ENCODE peak calls at places on chromosomes 11 and 22, in ten cellular contexts. I, P, M, F, T, V, N, O, C and D are unnamed samples.

GRCh38 chr11:94604496-94604895 is 37.3 kb downstream of the PIWIL4 start:
- DNase-seq in I (no peak), V (no peak), M (no peak), T (peak; percentile 18), C (no peak), O (no peak), N (no peak), F (peak; percentile 14), P (peak; percentile 36), D (no peak)

GRCh38 chr11:35531246-35531645 is 5.8 kb upstream of the PAMR1 start:
- DNase-seq in V (no peak), C (no peak), P (no peak), M (no peak), I (no peak), F (peak; percentile 55), T (no peak), O (peak; percentile 61), N (no peak), D (no peak)

GRCh38 chr11:2862950-2863618 is 22.5 kb downstream of the CDKN1C start:
- DNase-seq in F (peak; percentile 24), M (no peak), O (no peak), I (no peak), T (peak; percentile 12), V (no peak), C (no peak), P (peak; percentile 12), N (no peak), D (no peak)

GRCh38 chr11:7551571-7551970 is 37.8 kb downstream of the PPFIBP2 start:
- DNase-seq in N (no peak), P (no peak), T (peak; percentile 43), I (no peak), F (peak; percentile 72), V (no peak), O (no peak), C (no peak), M (no peak), D (peak; percentile 37)

GRCh38 chr11:75428301-75428724 is 4.7 kb downstream of the KLHL35 start:
- DNase-seq in C (peak; percentile 85), V (no peak), F (peak; percentile 92), M (peak; percentile 95), O (peak; percentile 76), N (no peak), T (peak; percentile 76), P (peak; percentile 99), I (no peak), D (peak; percentile 100)

GRCh38 chr11:18752502-18752901 is 26.5 kb upstream of the IGSF22 start:
- DNase-seq in T (no peak), O (no peak), N (no peak), C (no peak), F (no peak), M (no peak), I (no peak), P (no peak), V (no peak), D (no peak)

GRCh38 chr11:66207816-66208215 is 60.6 kb upstream of the RAB1B start:
- DNase-seq in T (no peak), F (no peak), I (no peak), N (no peak), V (no peak), O (no peak), P (no peak), C (no peak), M (no peak), D (no peak)

GRCh38 chr11:104700609-104701008 is 197.7 kb downstream of the CASP12 start:
- DNase-seq in C (no peak), P (no peak), O (peak; percentile 97), F (peak; percentile 56), I (no peak), N (no peak), V (no peak), M (no peak), T (peak; percentile 84), D (no peak)

GRCh38 chr11:79414644-79415317 is 26.0 kb downstream of the TENM4 start:
- DNase-seq in O (peak; percentile 84), P (peak; percentile 61), I (no peak), V (no peak), T (peak; percentile 81), C (no peak), N (no peak), M (no peak), F (peak; percentile 75), D (no peak)

GRCh38 chr11:76850815-76851214 is 9.9 kb upstream of the ACER3 start:
- DNase-seq in N (no peak), C (no peak), P (no peak), T (no peak), M (no peak), I (no peak), V (no peak), O (no peak), F (peak; percentile 36), D (no peak)

GRCh38 chr11:1782026-1782696 is 18.4 kb upstream of the CTSD start:
- DNase-seq in P (no peak), F (no peak), V (no peak), I (no peak), N (no peak), T (no peak), O (no peak), M (no peak), C (no peak), D (peak; percentile 36)

GRCh38 chr11:16292167-16292859 is 64.0 kb downstream of the SOX6 start:
- DNase-seq in T (no peak), F (no peak), V (no peak), O (no peak), C (no peak), I (no peak), N (no peak), P (no peak), M (no peak), D (no peak)

GRCh38 chr11:72751293-72752087 is 718 bp downstream of the ARAP1 start:
- DNase-seq in T (no peak), V (no peak), C (no peak), P (no peak), O (no peak), I (peak; percentile 54), M (peak; percentile 24), F (no peak), N (no peak), D (peak; percentile 90)

GRCh38 chr11:112113539-112114457 is 27.1 kb downstream of the SDHD start:
- DNase-seq in F (peak; percentile 80), M (peak; percentile 5), T (peak; percentile 69), P (peak; percentile 79), O (peak; percentile 61), V (peak; percentile 49), N (peak; percentile 15), C (peak; percentile 54), I (peak; percentile 74), D (peak; percentile 70)

GRCh38 chr22:35627267-35628041 is 10.3 kb upstream of the MB start:
- DNase-seq in T (peak; percentile 90), M (peak; percentile 94), F (peak; percentile 89), V (peak; percentile 69), I (peak; percentile 60), N (peak; percentile 52), P (peak; percentile 79), O (peak; percentile 80), C (peak; percentile 64), D (peak; percentile 93)

GRCh38 chr22:31092161-31092560 is 11.0 kb downstream of the SMTN start:
- DNase-seq in M (no peak), O (no peak), N (no peak), V (no peak), C (no peak), P (no peak), T (no peak), F (no peak), I (no peak), D (no peak)

GRCh38 chr22:31933816-31934482 is 10.4 kb upstream of the YWHAH start:
- DNase-seq in T (no peak), M (no peak), C (no peak), F (no peak), N (no peak), O (no peak), V (no peak), I (no peak), P (no peak), D (no peak)

GRCh38 chr22:40345271-40345670 is 1.0 kb upstream of the ADSL start:
- DNase-seq in M (peak; percentile 23), O (peak; percentile 27), T (peak; percentile 41), F (peak; percentile 60), I (peak; percentile 59), V (no peak), N (no peak), P (peak; percentile 54), C (no peak), D (no peak)

GRCh38 chr11:17770048-17770652 is 35.6 kb downstream of the KCNC1 start:
- DNase-seq in O (no peak), P (no peak), V (no peak), T (no peak), F (no peak), M (peak; percentile 53), I (no peak), C (peak; percentile 91), N (no peak), D (peak; percentile 74)

DNA sequence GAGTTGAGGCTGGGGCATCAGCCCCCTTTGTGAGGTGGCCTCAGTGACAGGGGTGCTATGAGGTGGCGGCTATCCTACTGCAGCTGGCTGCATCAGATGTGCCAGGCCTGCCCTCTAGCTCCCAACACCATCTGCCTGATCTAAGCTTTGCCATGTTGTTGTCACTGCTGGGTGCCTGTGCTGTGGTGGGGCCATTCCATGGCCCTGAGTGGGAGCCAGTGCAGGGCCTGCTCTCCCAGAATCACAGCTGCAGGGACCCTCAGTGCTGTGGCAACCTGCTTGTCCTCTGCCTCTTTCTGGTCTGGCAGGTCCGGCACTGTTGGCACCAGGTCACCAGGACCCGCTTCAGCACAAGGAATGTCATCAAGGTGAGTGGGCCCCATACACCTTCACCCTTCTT is 1.8 kb upstream of the SNU13 start:
- DNase-seq in N (no peak), V (no peak), F (no peak), I (no peak), T (no peak), O (no peak), C (no peak), P (no peak), M (no peak), D (no peak)
- H3K4me2 ChIP-seq in N (no peak overlapping the region), V (peak overlapping the region; percentile 95), F (no peak overlapping the region), I (no peak overlapping the region), T (no peak overlapping the region), O (no peak overlapping the region), C (no peak overlapping the region), P (no peak overlapping the region), M (peak overlapping the region; percentile 90), D (no peak overlapping the region)

GRCh38 chr22:42959472-42960145 is 55.3 kb downstream of the PACSIN2 start:
- DNase-seq in C (peak; percentile 92), M (peak; percentile 55), V (no peak), F (peak; percentile 29), P (no peak), N (no peak), I (no peak), O (peak; percentile 89), T (peak; percentile 88), D (peak; percentile 91)
- H2AFZ ChIP-seq in C (no peak overlapping the region), M (no peak overlapping the region), V (no peak overlapping the region), F (no peak overlapping the region), P (no peak overlapping the region), N (peak overlapping the region; percentile 3), I (no peak overlapping the region), O (no peak overlapping the region), T (peak overlapping the region; percentile 17), D (no peak overlapping the region)

GRCh38 chr22:20243176-20243544 is 25.0 kb downstream of the RTN4R start:
- DNase-seq in N (no peak), O (no peak), T (no peak), M (no peak), I (no peak), V (no peak), C (no peak), P (no peak), F (no peak), D (no peak)
- H3K4me2 ChIP-seq in N (no peak overlapping the region), O (peak overlapping the region; percentile 78), T (peak overlapping the region; percentile 26), M (no peak overlapping the region), I (peak overlapping the region; percentile 60), V (peak overlapping the region; percentile 33), C (no peak overlapping the region), P (peak overlapping the region; percentile 54), F (peak overlapping the region; percentile 57), D (peak overlapping the region; percentile 68)

GRCh38 chr11:117950320-117950719 is 21.1 kb upstream of the TMPRSS13 start:
- DNase-seq in N (no peak), M (no peak), C (no peak), I (peak; percentile 76), T (no peak), F (peak; percentile 11), O (no peak), P (peak; percentile 18), V (no peak), D (no peak)
- H2AFZ ChIP-seq in N (no peak overlapping the region), M (no peak overlapping the region), C (no peak overlapping the region), I (no peak overlapping the region), T (no peak overlapping the region), F (no peak overlapping the region), O (no peak overlapping the region), P (no peak overlapping the region), V (no peak overlapping the region), D (no peak overlapping the region)